ENCODE peak calls at places on chromosomes 3 and 15, in seven cellular contexts. One of them, this sample, is unnamed.

GRCh38 chr15:45112592-45113379 is 1.2 kb downstream of the DUOX2 start:
- DNase-seq in IMR-90: no peak
- DNase-seq in colonic mucosa: no peak
- DNase-seq in HepG2: no peak
- DNase-seq in neuronal stem cell: no peak
- DNase-seq in mesendoderm: no peak
- DNase-seq in K562: no peak
- DNase-seq in this sample: no peak

GRCh38 chr15:89818287-89818686 is 3.6 kb upstream of the ANPEP start:
- DNase-seq in IMR-90: no peak
- DNase-seq in mesendoderm: no peak
- DNase-seq in colonic mucosa: no peak
- DNase-seq in HepG2: no peak
- DNase-seq in neuronal stem cell: no peak
- DNase-seq in K562: no peak
- DNase-seq in this sample: no peak

GRCh38 chr15:80036067-80036466 is 23.4 kb upstream of the ZFAND6 start:
- DNase-seq in HepG2: no peak
- DNase-seq in colonic mucosa: no peak
- DNase-seq in neuronal stem cell: no peak
- DNase-seq in K562: no peak
- DNase-seq in mesendoderm: no peak
- DNase-seq in IMR-90: no peak
- DNase-seq in this sample: no peak

GRCh38 chr3:190449801-190450200 is at the start of gene TMEM207:
- DNase-seq in mesendoderm: no peak
- DNase-seq in HepG2: no peak
- DNase-seq in IMR-90: no peak
- DNase-seq in neuronal stem cell: no peak
- DNase-seq in colonic mucosa: no peak
- DNase-seq in K562: no peak
- DNase-seq in this sample: no peak

GRCh38 chr15:94677202-94677790 is 445.9 kb downstream of the MCTP2 start:
- DNase-seq in K562: no peak
- DNase-seq in HepG2: no peak
- DNase-seq in mesendoderm: no peak
- DNase-seq in neuronal stem cell: no peak
- DNase-seq in colonic mucosa: no peak
- DNase-seq in IMR-90: no peak
- DNase-seq in this sample: no peak

GRCh38 chr3:176431986-176432385 is 765.3 kb downstream of the TBL1XR1 start:
- DNase-seq in colonic mucosa: no peak
- DNase-seq in IMR-90: peak; percentile 23
- DNase-seq in mesendoderm: no peak
- DNase-seq in K562: no peak
- DNase-seq in neuronal stem cell: no peak
- DNase-seq in HepG2: no peak
- DNase-seq in this sample: no peak

GRCh38 chr3:180048108-180048507 is 11.4 kb upstream of the PEX5L start:
- DNase-seq in IMR-90: no peak
- DNase-seq in K562: no peak
- DNase-seq in colonic mucosa: no peak
- DNase-seq in neuronal stem cell: no peak
- DNase-seq in HepG2: no peak
- DNase-seq in mesendoderm: no peak
- DNase-seq in this sample: no peak

GRCh38 chr3:126487151-126487771 is 11.6 kb upstream of the ZXDC start:
- DNase-seq in colonic mucosa: no peak
- DNase-seq in IMR-90: no peak
- DNase-seq in mesendoderm: peak; percentile 73
- DNase-seq in K562: peak; percentile 23
- DNase-seq in HepG2: peak; percentile 58
- DNase-seq in neuronal stem cell: no peak
- DNase-seq in this sample: peak; percentile 27

GRCh38 chr15:97174886-97175540 is 785.5 kb upstream of the ARRDC4 start:
- DNase-seq in colonic mucosa: no peak
- DNase-seq in neuronal stem cell: no peak
- DNase-seq in HepG2: no peak
- DNase-seq in K562: no peak
- DNase-seq in IMR-90: no peak
- DNase-seq in mesendoderm: no peak
- DNase-seq in this sample: no peak

GRCh38 chr3:10974746-10975375 is 17.7 kb upstream of the SLC6A1 start:
- DNase-seq in colonic mucosa: no peak
- DNase-seq in mesendoderm: no peak
- DNase-seq in HepG2: no peak
- DNase-seq in K562: no peak
- DNase-seq in neuronal stem cell: no peak
- DNase-seq in IMR-90: no peak
- DNase-seq in this sample: no peak

GRCh38 chr15:101537681-101538080 is 48.2 kb upstream of the PCSK6 start:
- DNase-seq in neuronal stem cell: no peak
- DNase-seq in HepG2: peak; percentile 90
- DNase-seq in K562: no peak
- DNase-seq in colonic mucosa: peak; percentile 4
- DNase-seq in mesendoderm: no peak
- DNase-seq in IMR-90: no peak
- DNase-seq in this sample: no peak

GRCh38 chr15:68608206-68608843 is 29.5 kb downstream of the CORO2B start:
- DNase-seq in HepG2: no peak
- DNase-seq in K562: no peak
- DNase-seq in IMR-90: peak; percentile 19
- DNase-seq in neuronal stem cell: no peak
- DNase-seq in mesendoderm: peak; percentile 44
- DNase-seq in colonic mucosa: peak; percentile 38
- DNase-seq in this sample: peak; percentile 63

GRCh38 chr3:193040836-193041672 is 123.4 kb upstream of the MB21D2 start:
- DNase-seq in mesendoderm: peak; percentile 74
- DNase-seq in HepG2: peak; percentile 24
- DNase-seq in colonic mucosa: no peak
- DNase-seq in K562: peak; percentile 15
- DNase-seq in IMR-90: peak; percentile 60
- DNase-seq in neuronal stem cell: peak; percentile 11
- DNase-seq in this sample: peak; percentile 5

GRCh38 chr3:175020101-175020500 is 161.0 kb downstream of the NAALADL2 start:
- DNase-seq in neuronal stem cell: no peak
- DNase-seq in IMR-90: peak; percentile 55
- DNase-seq in colonic mucosa: no peak
- DNase-seq in HepG2: no peak
- DNase-seq in K562: no peak
- DNase-seq in mesendoderm: peak; percentile 4
- DNase-seq in this sample: no peak

GRCh38 chr15:56805466-56806146 is 72.3 kb upstream of the ZNF280D start:
- DNase-seq in IMR-90: peak; percentile 87
- DNase-seq in HepG2: no peak
- DNase-seq in K562: no peak
- DNase-seq in neuronal stem cell: no peak
- DNase-seq in colonic mucosa: no peak
- DNase-seq in mesendoderm: peak; percentile 88
- DNase-seq in this sample: no peak

GRCh38 chr15:33021806-33022389 is 172.6 kb downstream of the FMN1 start:
- DNase-seq in K562: peak; percentile 54
- DNase-seq in HepG2: peak; percentile 22
- DNase-seq in colonic mucosa: peak; percentile 46
- DNase-seq in mesendoderm: peak; percentile 73
- DNase-seq in neuronal stem cell: peak; percentile 23
- DNase-seq in IMR-90: peak; percentile 75
- DNase-seq in this sample: no peak

GRCh38 chr3:46380471-46381215 is 9.9 kb downstream of the CCR5 start:
- DNase-seq in K562: no peak
- DNase-seq in colonic mucosa: no peak
- DNase-seq in mesendoderm: no peak
- DNase-seq in IMR-90: no peak
- DNase-seq in neuronal stem cell: no peak
- DNase-seq in HepG2: no peak
- DNase-seq in this sample: no peak

GRCh38 chr3:57226156-57226555 is 1.4 kb upstream of the APPL1 start:
- DNase-seq in colonic mucosa: no peak
- DNase-seq in neuronal stem cell: no peak
- DNase-seq in HepG2: no peak
- DNase-seq in IMR-90: no peak
- DNase-seq in K562: no peak
- DNase-seq in mesendoderm: no peak
- DNase-seq in this sample: no peak

GRCh38 chr3:157355276-157355675 is 81.4 kb upstream of the PTX3 start:
- DNase-seq in mesendoderm: no peak
- DNase-seq in neuronal stem cell: no peak
- DNase-seq in IMR-90: no peak
- DNase-seq in HepG2: no peak
- DNase-seq in K562: no peak
- DNase-seq in colonic mucosa: no peak
- DNase-seq in this sample: no peak

GRCh38 chr3:43320288-43320687 is 33.9 kb downstream of the SNRK start:
- DNase-seq in neuronal stem cell: no peak
- DNase-seq in colonic mucosa: no peak
- DNase-seq in HepG2: no peak
- DNase-seq in IMR-90: no peak
- DNase-seq in mesendoderm: peak; percentile 28
- DNase-seq in K562: no peak
- DNase-seq in this sample: no peak

GRCh38 chr3:112042842-112043280 is 8.3 kb downstream of the TMPRSS7 start:
- DNase-seq in neuronal stem cell: no peak
- DNase-seq in IMR-90: no peak
- DNase-seq in HepG2: peak; percentile 74
- DNase-seq in mesendoderm: no peak
- DNase-seq in colonic mucosa: peak; percentile 22
- DNase-seq in K562: no peak
- DNase-seq in this sample: no peak

GRCh38 chr15:95375281-95375680 is 955.2 kb upstream of the NR2F2 start:
- DNase-seq in colonic mucosa: no peak
- DNase-seq in HepG2: no peak
- DNase-seq in K562: no peak
- DNase-seq in IMR-90: no peak
- DNase-seq in mesendoderm: no peak
- DNase-seq in neuronal stem cell: no peak
- DNase-seq in this sample: no peak

GRCh38 chr15:70741107-70741511 is 22.2 kb downstream of the UACA start:
- DNase-seq in mesendoderm: no peak
- DNase-seq in K562: no peak
- DNase-seq in colonic mucosa: peak; percentile 69
- DNase-seq in IMR-90: peak; percentile 90
- DNase-seq in neuronal stem cell: no peak
- DNase-seq in HepG2: peak; percentile 55
- DNase-seq in this sample: no peak

DNA sequence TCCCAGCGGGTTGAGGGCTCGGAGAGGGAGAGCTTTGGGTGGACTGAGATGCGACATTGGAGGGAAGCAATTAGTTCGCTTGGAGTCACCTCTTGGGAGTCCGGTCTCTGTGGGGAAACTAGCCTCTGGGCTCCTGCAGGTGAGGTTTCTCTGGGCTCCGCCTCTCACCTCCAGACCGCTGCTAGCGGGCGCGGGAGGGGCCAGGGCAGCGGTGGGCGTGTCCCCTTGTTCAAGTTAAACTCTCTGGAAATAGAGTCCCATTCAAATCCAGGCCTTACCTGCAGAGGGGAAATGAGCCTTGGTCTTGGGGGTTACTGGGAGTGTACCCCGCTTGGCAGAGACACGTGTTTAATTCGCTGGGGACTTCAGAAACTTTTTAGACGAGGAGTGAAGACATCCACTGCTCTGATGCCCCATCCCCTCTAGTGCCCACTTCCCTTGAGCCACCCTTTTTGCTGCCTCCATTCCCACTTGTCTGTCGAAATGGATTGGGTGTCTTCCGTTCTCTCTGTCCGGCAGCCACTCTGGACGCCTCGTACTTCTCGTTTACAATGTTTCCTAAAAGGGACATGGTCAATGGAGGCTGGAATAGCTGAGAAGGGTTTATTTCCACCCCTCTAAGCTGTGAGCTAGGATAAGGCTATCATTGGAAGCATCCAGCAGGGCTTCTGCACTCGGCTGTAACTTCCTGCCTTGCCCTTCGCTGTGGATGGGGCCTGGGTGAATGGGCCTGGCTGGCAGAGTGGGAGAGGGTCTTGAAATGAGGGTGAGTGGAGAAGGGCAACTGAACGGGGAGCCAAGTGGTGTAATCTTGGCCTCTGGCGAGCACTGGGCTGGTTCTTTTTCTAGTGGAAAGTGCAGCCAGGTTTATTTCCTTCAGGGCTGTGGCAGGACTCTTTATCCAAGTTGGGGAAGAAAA is 1.1 kb downstream of the MITF start:
- DNase-seq in mesendoderm: peak; percentile 70
- DNase-seq in HepG2: no peak
- DNase-seq in IMR-90: no peak
- DNase-seq in K562: peak; percentile 57
- DNase-seq in colonic mucosa: peak; percentile 70
- DNase-seq in neuronal stem cell: no peak
- DNase-seq in this sample: no peak
- H3K9ac ChIP-seq in mesendoderm: peak overlapping the region; percentile 64
- H3K9ac ChIP-seq in HepG2: no peak overlapping the region
- H3K9ac ChIP-seq in IMR-90: peak overlapping the region; percentile 68
- H3K9ac ChIP-seq in K562: peak overlapping the region; percentile 68
- H3K9ac ChIP-seq in colonic mucosa: peak overlapping the region; percentile 71
- H3K9ac ChIP-seq in neuronal stem cell: no peak overlapping the region
- H3K9ac ChIP-seq in this sample: peak overlapping the region; percentile 51

DNA sequence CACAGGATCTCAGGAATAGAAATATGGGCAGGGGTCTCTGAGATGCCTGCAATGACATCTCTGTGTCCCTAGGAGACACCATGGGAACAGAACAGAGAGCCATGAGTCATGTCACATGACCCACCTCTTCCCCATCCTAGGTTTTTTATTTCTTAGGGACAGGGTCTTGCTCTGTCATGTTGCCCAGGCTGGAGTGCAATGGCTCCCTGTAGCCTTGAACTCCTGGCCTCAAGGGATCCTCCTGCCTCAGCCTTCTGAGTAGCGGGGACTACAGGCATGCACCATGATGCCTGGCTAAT is 6.4 kb downstream of the ALPK3 start:
- DNase-seq in HepG2: no peak
- DNase-seq in mesendoderm: peak; percentile 59
- DNase-seq in colonic mucosa: no peak
- DNase-seq in IMR-90: no peak
- DNase-seq in K562: no peak
- DNase-seq in neuronal stem cell: no peak
- DNase-seq in this sample: no peak
- H3K4me1 ChIP-seq in HepG2: peaks cover 66% of the 10 kb centered on the region
- H3K4me1 ChIP-seq in mesendoderm: peaks cover 15% of the 10 kb centered on the region
- H3K4me1 ChIP-seq in colonic mucosa: no peaks in the 10 kb centered on the region
- H3K4me1 ChIP-seq in IMR-90: no peaks in the 10 kb centered on the region
- H3K4me1 ChIP-seq in K562: peaks cover 19% of the 10 kb centered on the region
- H3K4me1 ChIP-seq in neuronal stem cell: peaks cover 12% of the 10 kb centered on the region
- H3K4me1 ChIP-seq in this sample: peaks cover 21% of the 10 kb centered on the region

GRCh38 chr15:98720036-98720435 is 71.7 kb downstream of the IGF1R start:
- DNase-seq in K562: no peak
- DNase-seq in colonic mucosa: no peak
- DNase-seq in mesendoderm: no peak
- DNase-seq in neuronal stem cell: no peak
- DNase-seq in HepG2: no peak
- DNase-seq in IMR-90: no peak
- DNase-seq in this sample: no peak
- H3K9ac ChIP-seq in K562: no peak overlapping the region
- H3K9ac ChIP-seq in colonic mucosa: no peak overlapping the region
- H3K9ac ChIP-seq in mesendoderm: no peak overlapping the region
- H3K9ac ChIP-seq in neuronal stem cell: no peak overlapping the region
- H3K9ac ChIP-seq in HepG2: no peak overlapping the region
- H3K9ac ChIP-seq in IMR-90: no peak overlapping the region
- H3K9ac ChIP-seq in this sample: no peak overlapping the region

DNA sequence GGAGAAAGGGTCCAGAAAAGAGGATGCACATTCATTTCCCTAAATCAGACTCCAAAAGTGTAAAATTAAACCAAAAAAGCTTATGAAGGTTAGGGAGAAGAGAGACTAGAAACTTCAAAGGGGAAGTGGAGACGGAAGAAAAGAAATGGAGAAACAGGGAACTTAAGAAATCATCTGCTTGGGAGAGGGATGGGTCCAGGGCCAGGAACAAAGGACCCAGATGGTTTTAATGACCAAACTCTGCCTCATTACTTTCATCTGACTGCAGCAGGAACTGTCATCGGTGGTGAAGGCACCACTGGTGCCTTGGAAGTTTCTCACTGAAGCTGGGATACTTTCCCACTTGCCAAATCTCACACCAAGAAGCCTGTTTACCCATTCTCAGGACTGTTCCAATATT is 70.5 kb upstream of the SLC4A7 start:
- DNase-seq in colonic mucosa: no peak
- DNase-seq in IMR-90: no peak
- DNase-seq in HepG2: no peak
- DNase-seq in neuronal stem cell: no peak
- DNase-seq in mesendoderm: no peak
- DNase-seq in K562: no peak
- DNase-seq in this sample: no peak
- H3K4me1 ChIP-seq in colonic mucosa: no peaks in the 10 kb centered on the region
- H3K4me1 ChIP-seq in IMR-90: peaks cover 21% of the 10 kb centered on the region
- H3K4me1 ChIP-seq in HepG2: peaks cover under 1% of the 10 kb centered on the region
- H3K4me1 ChIP-seq in neuronal stem cell: no peaks in the 10 kb centered on the region
- H3K4me1 ChIP-seq in mesendoderm: no peaks in the 10 kb centered on the region
- H3K4me1 ChIP-seq in K562: no peaks in the 10 kb centered on the region
- H3K4me1 ChIP-seq in this sample: no peaks in the 10 kb centered on the region

This sample was measured in NT2/D1.